ENCODE peak calls at places on chromosome 11, in nine cellular contexts. B, S, V, Q, O, G, H, X and U are unnamed samples.

GRCh38 chr11:76666408-76666807 is 4.1 kb downstream of the LRRC32 start:
- DNase-seq in G (no peak), V (no peak), Q (no peak), O (peak), S (no peak), H (no peak), B (no peak), X (no peak), U (no peak)

GRCh38 chr11:112831041-112831440 is 130.2 kb upstream of the NCAM1 start:
- DNase-seq in Q (no peak), S (no peak), B (no peak), H (no peak), X (no peak), O (no peak), V (no peak), G (no peak), U (no peak)

GRCh38 chr11:115527534-115528125 is 23.4 kb upstream of the CADM1 start:
- DNase-seq in V (no peak), G (no peak), H (no peak), Q (peak), B (no peak), X (no peak), S (no peak), O (no peak), U (no peak)

GRCh38 chr11:91243065-91243464 is 981.6 kb upstream of the FAT3 start:
- DNase-seq in B (no peak), X (no peak), O (no peak), G (no peak), Q (no peak), H (no peak), S (no peak), V (no peak), U (no peak)

GRCh38 chr11:37504925-37505324 is 906.9 kb upstream of the RAG2 start:
- DNase-seq in X (no peak), V (no peak), O (peak), H (no peak), B (peak), S (no peak), G (no peak), Q (peak), U (no peak)

GRCh38 chr11:15826826-15827225 is 529.5 kb downstream of the SOX6 start:
- DNase-seq in G (no peak), Q (peak), O (peak), B (peak), X (peak), S (peak), H (no peak), V (peak), U (peak)

GRCh38 chr11:113163291-113164030 is 150.9 kb upstream of the TTC12 start:
- DNase-seq in Q (peak), O (no peak), H (no peak), G (no peak), B (no peak), X (no peak), V (no peak), S (no peak), U (no peak)

GRCh38 chr11:115409691-115410220 is 94.5 kb downstream of the CADM1 start:
- DNase-seq in H (no peak), B (no peak), Q (no peak), V (peak), G (no peak), X (no peak), O (peak), S (no peak), U (peak)

GRCh38 chr11:72643547-72643946 is 30.7 kb downstream of the PDE2A start:
- DNase-seq in X (no peak), G (no peak), O (peak), B (peak), H (no peak), V (no peak), S (no peak), Q (no peak), U (peak)